ENCODE peak calls at places on chromosomes 3 and 15, in four cellular contexts. V, R, J and F are unnamed samples.

GRCh38 chr3:184177767-184178306 is 3.2 kb downstream of the AP2M1 start:
- DNase-seq in V (no peak), R (no peak), J (no peak), F (no peak)

GRCh38 chr3:31466016-31466415 is 66.7 kb upstream of the STT3B start:
- DNase-seq in V (no peak), R (no peak), J (no peak), F (no peak)

GRCh38 chr15:40539030-40539429 is 25.8 kb downstream of the CCDC32 start:
- DNase-seq in V (no peak), R (no peak), J (no peak), F (no peak)

GRCh38 chr15:41919954-41920538 is 26.2 kb upstream of the SPTBN5 start:
- DNase-seq in V (no peak), R (no peak), J (no peak), F (no peak)

GRCh38 chr3:114827495-114827894 is 319.6 kb downstream of the ZBTB20 start:
- DNase-seq in V (no peak), R (peak), J (no peak), F (no peak)

GRCh38 chr15:42448281-42448680 is 42.7 kb downstream of the ZNF106 start:
- DNase-seq in V (no peak), R (no peak), J (no peak), F (no peak)

GRCh38 chr3:32934150-32934742 is 17.2 kb upstream of the CCR4 start:
- DNase-seq in V (no peak), R (no peak), J (no peak), F (no peak)

GRCh38 chr3:169454823-169455222 is 208.7 kb downstream of the MECOM start:
- DNase-seq in V (no peak), R (no peak), J (no peak), F (no peak)

GRCh38 chr3:184334470-184335158 is 2.8 kb upstream of the FAM131A start:
- DNase-seq in V (peak), R (no peak), J (peak), F (no peak)